ENCODE peak calls at places on chromosomes 4 and X, in five cellular contexts. A, U, X, D and Q are unnamed samples.

GRCh38 chrX:134761788-134762187 is 103.5 kb upstream of the PLAC1 start:
- DNase-seq in U (no peak), D (no peak), X (no peak), A (no peak), Q (no peak)

GRCh38 chr4:3721627-3722026 is 44.6 kb upstream of the ADRA2C start:
- DNase-seq in D (no peak), U (no peak), A (no peak), X (no peak), Q (no peak)

GRCh38 chr4:125187621-125188176 is 127.1 kb upstream of the FAT4 start:
- DNase-seq in A (no peak), U (no peak), D (no peak), X (no peak), Q (no peak)

GRCh38 chr4:163748474-163748873 is 254.0 kb downstream of the TMA16 start:
- DNase-seq in A (no peak), D (no peak), U (no peak), X (no peak), Q (no peak)

GRCh38 chrX:134999469-134999868 is 8.7 kb downstream of the SMIM10 start:
- DNase-seq in A (no peak), D (no peak), U (no peak), X (no peak), Q (no peak)

GRCh38 chrX:96619588-96619987 is 65.1 kb upstream of the DIAPH2 start:
- DNase-seq in U (no peak), X (no peak), D (no peak), A (no peak), Q (no peak)

GRCh38 chr4:41384992-41385391 is 128.3 kb downstream of the UCHL1 start:
- DNase-seq in A (peak; percentile 76), X (peak; percentile 66), D (peak; percentile 82), U (no peak), Q (no peak)

GRCh38 chrX:154457491-154458115 is 478 bp upstream of the PLXNA3 start:
- DNase-seq in U (peak; percentile 74), A (peak; percentile 67), D (no peak), X (no peak), Q (peak; percentile 51)

GRCh38 chr4:168509786-168510185 is 12.9 kb downstream of the PALLD start:
- DNase-seq in A (no peak), U (peak; percentile 19), D (no peak), X (no peak), Q (peak; percentile 7)

GRCh38 chr4:4386736-4387392 is at the start of gene NSG1:
- DNase-seq in X (no peak), D (no peak), A (peak; percentile 47), U (peak; percentile 41), Q (peak; percentile 8)

GRCh38 chr4:77582151-77582550 is 23.5 kb upstream of the CXCL13 start:
- DNase-seq in X (no peak), D (no peak), U (no peak), A (no peak), Q (no peak)

DNA sequence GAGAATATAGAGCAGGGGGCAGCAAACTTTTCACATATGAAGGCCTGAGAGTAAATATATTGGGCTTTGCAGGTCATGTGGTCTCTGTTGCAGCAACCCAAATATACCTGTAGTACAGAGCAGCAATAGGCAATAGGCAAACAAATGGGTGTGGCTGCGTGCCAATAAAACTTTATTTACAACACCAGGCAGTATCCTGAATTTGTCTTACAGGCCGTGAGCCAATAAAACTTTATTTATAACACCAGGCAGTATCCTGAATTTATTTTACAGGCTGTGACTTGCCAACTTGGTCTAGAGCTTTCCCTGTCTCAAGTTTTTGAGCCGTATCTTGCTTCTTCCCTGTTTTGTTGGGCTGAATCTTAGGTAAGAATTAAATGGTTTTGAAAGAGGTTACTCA is 118.2 kb downstream of the PHEX start:
- DNase-seq in X (no peak), U (no peak), A (no peak), D (no peak), Q (no peak)
- H3K4me3 ChIP-seq in X (no peak overlapping the region), U (no peak overlapping the region), A (no peak overlapping the region), D (no peak overlapping the region), Q (no peak overlapping the region)

GRCh38 chr4:148092316-148093014 is 349.7 kb downstream of the NR3C2 start:
- DNase-seq in D (no peak), U (no peak), A (no peak), X (no peak), Q (no peak)
- H3K4me1 ChIP-seq in D (no peaks in the 10 kb centered on the region), U (no peaks in the 10 kb centered on the region), A (no peaks in the 10 kb centered on the region), X (peaks cover 14% of the 10 kb centered on the region), Q (no peaks in the 10 kb centered on the region)

DNA sequence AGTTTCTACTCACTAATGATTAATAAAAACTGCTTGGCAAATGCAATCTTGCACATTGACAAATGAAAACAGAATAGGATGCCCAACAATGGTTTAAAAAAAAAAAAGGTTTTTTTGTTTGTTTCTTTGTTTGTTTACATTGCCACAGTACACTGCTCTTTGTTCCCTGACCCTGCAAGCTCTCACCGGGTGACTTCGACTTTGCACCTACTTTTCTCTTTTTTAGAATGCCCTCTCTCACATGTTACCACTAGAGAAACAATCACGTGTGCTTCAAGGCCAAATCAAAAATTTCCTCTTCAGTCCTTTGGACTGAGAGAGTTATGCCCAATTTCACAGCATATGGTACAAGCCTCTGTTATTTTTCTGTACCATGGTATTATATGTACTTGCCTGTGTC is 101.5 kb downstream of the DMD start:
- DNase-seq in A (no peak), U (no peak), D (no peak), X (no peak), Q (no peak)
- H3K27ac ChIP-seq in A (no peak overlapping the region), U (no peak overlapping the region), D (no peak overlapping the region), X (no peak overlapping the region), Q (no peak overlapping the region)

GRCh38 chrX:56765816-56766553 is 36.9 kb downstream of the NBDY start:
- DNase-seq in D (no peak), U (no peak), X (no peak), A (no peak), Q (no peak)

GRCh38 chrX:56763556-56764152 is 34.6 kb downstream of the NBDY start:
- DNase-seq in U (peak; percentile 84), X (peak; percentile 77), D (peak; percentile 59), A (no peak), Q (peak; percentile 45)

GRCh38 chrX:56764975-56765791 is 36.1 kb downstream of the NBDY start:
- DNase-seq in D (no peak), A (peak; percentile 40), X (no peak), U (peak; percentile 44), Q (no peak)

GRCh38 chrX:56762707-56763555 is 33.9 kb downstream of the NBDY start:
- DNase-seq in U (no peak), X (no peak), D (no peak), A (no peak), Q (no peak)

DNA sequence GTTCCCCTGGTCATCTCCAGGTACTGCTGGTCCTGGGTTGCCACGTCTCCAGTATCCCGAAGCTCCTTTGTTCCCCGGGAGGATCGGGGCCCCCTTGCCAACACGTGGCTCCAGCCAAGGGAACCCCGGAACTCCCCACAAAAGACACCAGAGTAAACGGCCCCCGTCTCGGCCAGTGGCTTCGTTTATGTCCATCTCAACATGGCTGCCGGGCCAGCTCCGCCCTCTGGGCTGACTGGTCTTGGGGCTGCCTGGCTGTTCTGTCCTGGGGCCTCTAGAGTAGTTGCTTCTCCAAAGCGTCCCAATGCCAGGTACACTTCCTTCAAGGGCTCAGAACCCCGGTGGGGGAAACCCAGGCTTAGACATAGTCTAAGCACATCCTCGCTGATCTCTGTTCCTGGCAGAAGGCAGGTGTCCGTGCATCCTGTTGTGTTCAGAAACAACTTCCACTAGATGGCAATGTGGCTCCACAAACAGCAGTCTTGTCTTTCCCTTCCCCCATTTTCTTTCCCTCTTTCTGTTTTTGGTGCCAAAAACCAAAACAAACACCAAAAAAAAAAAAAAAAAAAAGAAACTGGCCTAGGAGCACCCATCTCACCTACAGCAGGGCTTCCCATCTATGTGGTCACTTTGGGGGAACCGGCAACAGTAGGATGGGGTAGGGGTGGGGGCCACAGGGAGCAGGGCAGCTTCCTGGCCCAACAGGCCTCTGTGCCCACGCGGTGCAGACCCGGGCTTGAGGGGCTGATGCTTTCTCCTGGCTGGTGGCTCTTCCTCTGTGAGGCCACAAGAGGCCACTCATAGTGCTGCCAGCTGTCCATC is 35.3 kb downstream of the NBDY start:
- DNase-seq in A (peak; percentile 25), U (peak; percentile 89), D (peak; percentile 67), X (peak; percentile 69), Q (peak; percentile 70)
- H3K4me3 ChIP-seq in A (peak overlapping the region; percentile 56), U (peak overlapping the region; percentile 45), D (peak overlapping the region; percentile 54), X (peak overlapping the region; percentile 91), Q (peak overlapping the region; percentile 53)

DNA sequence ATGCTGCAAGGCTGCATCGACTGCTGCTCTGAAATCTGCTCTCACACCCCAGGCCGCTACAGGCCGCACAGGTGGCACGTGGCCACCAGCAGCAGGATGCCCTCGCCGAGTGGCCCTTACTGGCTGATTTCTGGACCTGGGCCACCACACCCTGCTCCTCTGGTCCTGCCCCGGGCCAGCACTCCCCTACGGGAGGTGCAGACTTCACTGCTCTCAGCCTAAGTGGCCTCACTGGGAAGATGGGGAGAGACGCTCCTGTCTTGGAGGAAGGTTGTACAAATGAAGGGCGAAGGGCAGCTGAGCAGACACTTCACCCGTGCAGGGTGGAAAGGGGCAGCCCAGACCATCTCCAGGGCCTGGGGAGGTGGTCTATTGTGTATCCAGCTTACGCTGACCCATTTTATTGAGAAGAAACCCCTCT is 72.5 kb downstream of the ACOX3 start:
- DNase-seq in A (peak; percentile 41), D (no peak), U (no peak), X (no peak), Q (no peak)
- H3K4me1 ChIP-seq in A (no peaks in the 10 kb centered on the region), D (no peaks in the 10 kb centered on the region), U (no peaks in the 10 kb centered on the region), X (no peaks in the 10 kb centered on the region), Q (no peaks in the 10 kb centered on the region)